ENCODE peak calls at places on chromosomes 16 and 17, in five cellular contexts. P is B cell, D is AG10803, F is neural crest cell, K is A549. G is an unnamed sample.

GRCh38 chr17:39209317-39210092 is 9.4 kb downstream of the RPL19 start:
- DNase-seq in P (peak), D (peak), F (no peak), K (no peak), G (peak)

GRCh38 chr16:73743665-73744496 is 552.7 kb upstream of the PSMD7 start:
- DNase-seq in P (no peak), D (no peak), F (no peak), K (peak), G (no peak)

GRCh38 chr16:67773099-67773498 is 33.3 kb downstream of the RANBP10 start:
- DNase-seq in P (no peak), D (no peak), F (no peak), K (no peak), G (no peak)

GRCh38 chr17:80931421-80932265 is 60.0 kb upstream of the CHMP6 start:
- DNase-seq in P (no peak), D (peak), F (no peak), K (no peak), G (peak)

GRCh38 chr17:9529033-9529748 is 46.4 kb downstream of the STX8 start:
- DNase-seq in P (no peak), D (peak), F (no peak), K (peak), G (peak)

GRCh38 chr17:2789700-2790099 is 6.5 kb upstream of the RAP1GAP2 start:
- DNase-seq in P (no peak), D (no peak), F (no peak), K (no peak), G (no peak)

GRCh38 chr16:67104061-67104460 is 5.7 kb upstream of the PHAF1 start:
- DNase-seq in P (no peak), D (peak), F (peak), K (peak), G (peak)

GRCh38 chr16:75097941-75098897 is 18.4 kb downstream of the LDHD start:
- DNase-seq in P (no peak), D (no peak), F (no peak), K (no peak), G (no peak)

GRCh38 chr16:63690267-63690666 is 1431.6 kb downstream of the CDH11 start:
- DNase-seq in P (no peak), D (no peak), F (no peak), K (no peak), G (no peak)

GRCh38 chr16:4373356-4373908 is 1.8 kb downstream of the VASN start:
- DNase-seq in P (no peak), D (no peak), F (no peak), K (peak), G (peak)

GRCh38 chr16:71929048-71929447 is 33.7 kb downstream of the IST1 start:
- DNase-seq in P (no peak), D (peak), F (no peak), K (no peak), G (peak)

GRCh38 chr17:29059281-29059680 is 16.3 kb downstream of the PIPOX start:
- DNase-seq in P (no peak), D (peak), F (no peak), K (peak), G (peak)

GRCh38 chr16:87724490-87725291 is 41.1 kb downstream of the KLHDC4 start:
- DNase-seq in P (peak), D (no peak), F (no peak), K (no peak), G (no peak)

GRCh38 chr17:15233022-15233805 is 31.9 kb downstream of the PMP22 start:
- DNase-seq in P (no peak), D (peak), F (no peak), K (peak), G (peak)

GRCh38 chr16:80875616-80876015 is 71.2 kb upstream of the CDYL2 start:
- DNase-seq in P (no peak), D (no peak), F (no peak), K (no peak), G (peak)

GRCh38 chr17:65225061-65225460 is 87.9 kb downstream of the RGS9 start:
- DNase-seq in P (no peak), D (no peak), F (no peak), K (no peak), G (no peak)

GRCh38 chr17:43079578-43080302 is 45.4 kb downstream of the BRCA1 start:
- DNase-seq in P (no peak), D (no peak), F (no peak), K (no peak), G (no peak)

GRCh38 chr16:17304124-17304813 is 166.5 kb downstream of the XYLT1 start:
- DNase-seq in P (no peak), D (peak), F (no peak), K (no peak), G (no peak)

GRCh38 chr17:79840204-79840988 is 1.2 kb upstream of the CBX4 start:
- DNase-seq in P (peak), D (peak), F (peak), K (peak), G (peak)

GRCh38 chr17:8480011-8480976 is 44.6 kb downstream of the NDEL1 start:
- DNase-seq in P (no peak), D (no peak), F (no peak), K (no peak), G (no peak)

GRCh38 chr16:85390511-85391174 is 222.5 kb upstream of the GSE1 start:
- DNase-seq in P (no peak), D (peak), F (no peak), K (peak), G (peak)

GRCh38 chr17:83076930-83077329 is 2.5 kb upstream of the METRNL start:
- DNase-seq in P (no peak), D (no peak), F (no peak), K (peak), G (no peak)

GRCh38 chr17:45282683-45283644 is 21.1 kb upstream of the SPATA32 start:
- DNase-seq in P (no peak), D (peak), F (no peak), K (no peak), G (no peak)

GRCh38 chr17:10499950-10500349 is 18.4 kb downstream of the MYH1 start:
- DNase-seq in P (no peak), D (no peak), F (no peak), K (no peak), G (no peak)

GRCh38 chr17:41812176-41813038 is at the start of gene FKBP10:
- DNase-seq in P (no peak), D (peak), F (peak), K (peak), G (peak)

GRCh38 chr17:27367121-27367981 is 73.4 kb downstream of the WSB1 start:
- DNase-seq in P (no peak), D (no peak), F (no peak), K (no peak), G (no peak)

GRCh38 chr17:77147357-77147801 is 6.6 kb downstream of the SEC14L1 start:
- DNase-seq in P (no peak), D (no peak), F (no peak), K (no peak), G (no peak)

GRCh38 chr17:51857052-51857593 is 301.4 kb downstream of the CA10 start:
- DNase-seq in P (no peak), D (no peak), F (no peak), K (no peak), G (no peak)

G was measured in EL.